ENCODE peak calls at places on chromosomes 12 and 14, in ten cellular contexts. I is A549, Y is heart left ventricle, T is uterus, E is ovary, P is thyroid gland, L is HCT116, R is K562, G is sigmoid colon, A is right lobe of liver. V is an unnamed sample.

GRCh38 chr14:65164068-65164824 is 61.9 kb upstream of the MAX start:
- DNase-seq in I (peak; percentile 56), Y (no peak), T (no peak), E (no peak), P (peak; percentile 9), L (peak; percentile 51), R (peak; percentile 35), G (no peak), A (no peak), V (no peak)

GRCh38 chr12:32437095-32437515 is 37.7 kb downstream of the FGD4 start:
- DNase-seq in I (peak; percentile 92), Y (no peak), T (no peak), E (no peak), P (no peak), L (peak; percentile 32), R (no peak), G (no peak), A (no peak), V (no peak)

GRCh38 chr12:51976376-51977160 is 25.1 kb downstream of the ACVR1B start:
- DNase-seq in I (peak; percentile 79), Y (no peak), T (no peak), E (no peak), P (no peak), L (no peak), R (no peak), G (no peak), A (no peak), V (no peak)

GRCh38 chr12:66210840-66211239 is 21.8 kb downstream of the IRAK3 start:
- DNase-seq in I (no peak), Y (no peak), T (no peak), E (no peak), P (no peak), L (no peak), R (no peak), G (no peak), A (no peak), V (no peak)

GRCh38 chr14:104473649-104474574 is 105.7 kb upstream of the C14orf180 start:
- DNase-seq in I (no peak), Y (no peak), T (no peak), E (no peak), P (no peak), L (no peak), R (no peak), G (no peak), A (no peak), V (no peak)

GRCh38 chr12:50786498-50787231 is 22.8 kb downstream of the ATF1 start:
- DNase-seq in I (peak; percentile 99), Y (no peak), T (no peak), E (no peak), P (peak; percentile 3), L (peak; percentile 94), R (no peak), G (no peak), A (no peak), V (no peak)

GRCh38 chr14:78851189-78851588 is 681.0 kb downstream of the NRXN3 start:
- DNase-seq in I (no peak), Y (no peak), T (no peak), E (no peak), P (no peak), L (no peak), R (no peak), G (no peak), A (no peak), V (no peak)

GRCh38 chr12:22254450-22254849 is 80.1 kb downstream of the ST8SIA1 start:
- DNase-seq in I (no peak), Y (no peak), T (no peak), E (no peak), P (no peak), L (no peak), R (no peak), G (no peak), A (no peak), V (no peak)

GRCh38 chr12:10716704-10717315 is 6.3 kb downstream of the YBX3 start:
- DNase-seq in I (peak; percentile 69), Y (peak; percentile 87), T (peak; percentile 84), E (peak; percentile 82), P (peak; percentile 45), L (peak; percentile 75), R (no peak), G (peak; percentile 90), A (no peak), V (peak; percentile 80)

GRCh38 chr12:106138646-106139421 is at the start of gene NUAK1:
- DNase-seq in I (peak; percentile 79), Y (peak; percentile 87), T (peak; percentile 66), E (peak; percentile 80), P (peak; percentile 74), L (no peak), R (no peak), G (peak; percentile 75), A (peak; percentile 85), V (peak; percentile 58)

DNA sequence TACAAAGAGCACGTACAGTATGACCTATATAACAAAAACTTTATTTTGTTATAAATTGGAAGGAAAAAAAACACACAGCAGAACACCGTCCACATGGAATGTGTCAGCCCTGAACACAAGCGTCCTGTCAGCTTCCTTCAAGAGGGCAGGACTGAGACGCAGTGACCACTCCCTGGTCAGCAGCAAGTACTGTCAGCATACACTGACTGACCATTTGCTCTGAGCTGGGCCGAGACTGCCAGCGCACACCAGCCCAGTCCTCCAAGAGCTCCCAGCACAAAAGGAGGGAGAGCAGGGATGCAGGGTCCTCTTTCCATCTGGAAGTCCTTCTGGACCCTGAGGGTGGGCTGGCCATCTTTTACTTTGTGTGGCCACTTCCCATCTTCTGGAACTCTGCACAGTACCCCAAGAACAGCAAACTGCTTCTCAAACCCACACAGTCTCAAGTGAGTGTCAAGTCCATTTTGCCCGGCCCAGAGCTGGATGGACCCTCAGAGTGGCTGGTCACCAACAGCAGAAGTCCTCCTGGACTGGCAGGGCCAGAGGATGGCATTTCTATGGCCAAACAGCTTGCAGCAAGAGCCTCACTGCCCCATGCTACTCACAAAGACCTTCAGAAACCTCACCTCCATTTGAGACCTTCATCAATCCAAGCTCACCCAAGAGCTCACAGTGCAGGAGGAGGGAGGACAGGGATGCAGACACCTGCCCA is 11.7 kb downstream of the CCDC88C start:
- DNase-seq in I (no peak), Y (peak; percentile 40), T (no peak), E (no peak), P (no peak), L (no peak), R (no peak), G (no peak), A (no peak), V (no peak)
- TF ChIP-seq POLR2A in I (no peak), Y (no peak), T (no peak), E (no peak), P (no peak), L (no peak), R (no peak), G (no peak), A (no peak), V (no peak)

GRCh38 chr14:93764211-93764659 is 24.1 kb downstream of the PRIMA1 start:
- DNase-seq in I (no peak), Y (peak; percentile 85), T (peak; percentile 85), E (peak; percentile 51), P (no peak), L (no peak), R (no peak), G (peak; percentile 92), A (no peak), V (no peak)
- H3K4me3 ChIP-seq in I (no peak overlapping the region), Y (no peak overlapping the region), T (no peak overlapping the region), E (no peak overlapping the region), P (no peak overlapping the region), L (no peak overlapping the region), R (no peak overlapping the region), G (no peak overlapping the region), A (no peak overlapping the region), V (no peak overlapping the region)

GRCh38 chr14:23566782-23567185 is 807 bp downstream of the AP1G2 start:
- DNase-seq in I (peak; percentile 30), Y (no peak), T (no peak), E (no peak), P (peak; percentile 75), L (no peak), R (peak; percentile 21), G (no peak), A (peak; percentile 73), V (no peak)
- TF ChIP-seq CTCF in I (peak; percentile 15), Y (peak; percentile 11), T (no peak), E (no peak), P (no peak), L (peak; percentile 30), R (peak; percentile 33), G (no peak), A (no peak), V (no peak)

GRCh38 chr12:28606967-28607557 is 416.8 kb downstream of the CCDC91 start:
- DNase-seq in I (no peak), Y (no peak), T (no peak), E (no peak), P (no peak), L (no peak), R (no peak), G (no peak), A (no peak), V (no peak)

GRCh38 chr12:28602760-28603638 is 412.7 kb downstream of the CCDC91 start:
- DNase-seq in I (no peak), Y (no peak), T (no peak), E (no peak), P (no peak), L (no peak), R (no peak), G (no peak), A (no peak), V (no peak)

GRCh38 chr12:28603801-28604200 is 413.5 kb downstream of the CCDC91 start:
- DNase-seq in I (no peak), Y (no peak), T (no peak), E (no peak), P (no peak), L (no peak), R (no peak), G (no peak), A (no peak), V (no peak)

GRCh38 chr12:28604240-28604639 is 414.0 kb downstream of the CCDC91 start:
- DNase-seq in I (no peak), Y (no peak), T (no peak), E (no peak), P (no peak), L (no peak), R (no peak), G (no peak), A (no peak), V (no peak)

GRCh38 chr12:28601659-28602058 is 411.4 kb downstream of the CCDC91 start:
- DNase-seq in I (no peak), Y (no peak), T (no peak), E (no peak), P (no peak), L (no peak), R (no peak), G (no peak), A (no peak), V (no peak)
- TF ChIP-seq POLR2A in I (no peak), Y (no peak), T (no peak), E (no peak), P (no peak), L (no peak), R (no peak), G (no peak), A (no peak), V (no peak)

DNA sequence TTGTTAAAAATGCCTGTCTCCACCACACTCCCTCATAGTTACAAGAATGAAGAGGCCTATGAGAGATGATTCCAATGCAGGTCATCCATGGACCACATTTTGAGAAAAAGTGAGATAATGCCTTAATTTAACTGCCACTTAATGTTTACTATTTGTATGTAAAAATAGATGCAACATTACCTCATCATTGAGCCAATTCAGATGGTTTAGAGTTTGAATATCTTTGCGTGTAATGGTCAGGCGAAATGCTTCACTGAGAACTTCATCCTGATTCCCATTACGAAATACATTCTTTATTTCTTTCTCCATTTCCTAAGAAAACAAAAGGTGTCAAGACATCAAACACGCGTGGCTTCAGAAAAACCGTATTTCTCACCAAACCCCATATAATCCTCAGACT is 42.3 kb downstream of the SENP1 start:
- DNase-seq in I (no peak), Y (no peak), T (no peak), E (no peak), P (no peak), L (no peak), R (no peak), G (no peak), A (no peak), V (no peak)
- H3K4me3 ChIP-seq in I (no peak overlapping the region), Y (no peak overlapping the region), T (no peak overlapping the region), E (no peak overlapping the region), P (no peak overlapping the region), L (no peak overlapping the region), R (no peak overlapping the region), G (no peak overlapping the region), A (no peak overlapping the region), V (no peak overlapping the region)

V was measured in testis.